ENCODE peak calls at places on chromosomes 16 and 17, in eight cellular contexts. S, Z, G, D, F, L, H and E are unnamed samples.

GRCh38 chr16:48231675-48232214 is 12.4 kb upstream of the LONP2 start:
- DNase-seq in S (peak), Z (no peak), G (no peak), D (peak), F (no peak), L (peak), H (peak), E (no peak)

GRCh38 chr16:49827806-49828428 is 28.0 kb downstream of the ZNF423 start:
- DNase-seq in S (no peak), Z (no peak), G (no peak), D (no peak), F (no peak), L (peak), H (no peak), E (no peak)

GRCh38 chr17:17774009-17774881 is 62.5 kb downstream of the SREBF1 start:
- DNase-seq in S (no peak), Z (no peak), G (no peak), D (no peak), F (no peak), L (peak), H (no peak), E (no peak)

GRCh38 chr17:65867014-65867413 is 305.6 kb upstream of the AXIN2 start:
- DNase-seq in S (no peak), Z (no peak), G (no peak), D (no peak), F (no peak), L (no peak), H (no peak), E (no peak)

GRCh38 chr16:55057866-55058265 is 127.2 kb downstream of the IRX5 start:
- DNase-seq in S (no peak), Z (no peak), G (no peak), D (no peak), F (no peak), L (no peak), H (no peak), E (no peak)

GRCh38 chr16:56911771-56912541 is 20.0 kb upstream of the HERPUD1 start:
- DNase-seq in S (peak), Z (no peak), G (no peak), D (no peak), F (no peak), L (peak), H (no peak), E (no peak)

GRCh38 chr16:23893976-23894375 is 58.2 kb downstream of the PRKCB start:
- DNase-seq in S (no peak), Z (no peak), G (no peak), D (no peak), F (no peak), L (no peak), H (no peak), E (no peak)

GRCh38 chr17:72590882-72591499 is 470.2 kb downstream of the SOX9 start:
- DNase-seq in S (no peak), Z (no peak), G (no peak), D (no peak), F (no peak), L (no peak), H (no peak), E (no peak)

GRCh38 chr17:76687278-76688164 is 23.2 kb downstream of the MXRA7 start:
- DNase-seq in S (no peak), Z (no peak), G (no peak), D (no peak), F (no peak), L (peak), H (no peak), E (no peak)

GRCh38 chr16:27439273-27440018 is 37.5 kb downstream of the IL21R start:
- DNase-seq in S (no peak), Z (no peak), G (no peak), D (no peak), F (no peak), L (no peak), H (peak), E (no peak)

GRCh38 chr17:77214743-77215142 is 74.0 kb downstream of the SEC14L1 start:
- DNase-seq in S (peak), Z (no peak), G (no peak), D (peak), F (no peak), L (peak), H (peak), E (no peak)

GRCh38 chr17:7219812-7220592 is at the start of the genes ACADVL and DLG4:
- DNase-seq in S (peak), Z (no peak), G (peak), D (no peak), F (peak), L (peak), H (peak), E (peak)

GRCh38 chr17:40557531-40558299 is 7.6 kb downstream of the CCR7 start:
- DNase-seq in S (no peak), Z (no peak), G (no peak), D (no peak), F (no peak), L (peak), H (peak), E (no peak)

GRCh38 chr17:65557349-65558310 is 3.8 kb downstream of the AXIN2 start:
- DNase-seq in S (no peak), Z (peak), G (no peak), D (no peak), F (no peak), L (peak), H (peak), E (no peak)

GRCh38 chr16:83973581-83974385 is 5.7 kb downstream of the NECAB2 start:
- DNase-seq in S (no peak), Z (no peak), G (no peak), D (no peak), F (no peak), L (no peak), H (no peak), E (no peak)

GRCh38 chr16:24255446-24256352 is at the start of gene CACNG3:
- DNase-seq in S (peak), Z (no peak), G (peak), D (peak), F (peak), L (no peak), H (peak), E (no peak)

GRCh38 chr16:85369741-85370528 is 243.2 kb upstream of the GSE1 start:
- DNase-seq in S (peak), Z (no peak), G (peak), D (no peak), F (peak), L (peak), H (peak), E (no peak)

GRCh38 chr17:75565066-75565465 is 22.5 kb upstream of the MYO15B start:
- DNase-seq in S (no peak), Z (peak), G (no peak), D (no peak), F (no peak), L (peak), H (no peak), E (no peak)

GRCh38 chr16:55055262-55055661 is 124.6 kb downstream of the IRX5 start:
- DNase-seq in S (no peak), Z (no peak), G (no peak), D (peak), F (no peak), L (no peak), H (no peak), E (no peak)

GRCh38 chr17:3593384-3593783 is 15.8 kb downstream of the TRPV1 start:
- DNase-seq in S (no peak), Z (no peak), G (no peak), D (no peak), F (no peak), L (no peak), H (no peak), E (no peak)

GRCh38 chr17:7261377-7262191 is 694 bp downstream of the CLDN7 start:
- DNase-seq in S (no peak), Z (no peak), G (no peak), D (no peak), F (no peak), L (no peak), H (peak), E (no peak)

GRCh38 chr16:85924675-85925074 is 25.7 kb downstream of the IRF8 start:
- DNase-seq in S (no peak), Z (no peak), G (no peak), D (no peak), F (no peak), L (peak), H (peak), E (no peak)

GRCh38 chr16:56769674-56770073 is 39.7 kb downstream of the NUP93 start:
- DNase-seq in S (no peak), Z (no peak), G (no peak), D (no peak), F (no peak), L (no peak), H (no peak), E (no peak)

GRCh38 chr16:49498241-49499017 is 124.8 kb downstream of the C16orf78 start:
- DNase-seq in S (no peak), Z (no peak), G (no peak), D (no peak), F (no peak), L (no peak), H (no peak), E (peak)

GRCh38 chr16:89104303-89104702 is 10.7 kb downstream of the ACSF3 start:
- DNase-seq in S (no peak), Z (no peak), G (no peak), D (no peak), F (no peak), L (no peak), H (no peak), E (no peak)

GRCh38 chr16:27174798-27175197 is 28.5 kb upstream of the KDM8 start:
- DNase-seq in S (no peak), Z (no peak), G (no peak), D (no peak), F (no peak), L (peak), H (no peak), E (no peak)

GRCh38 chr16:89490386-89491237 is at the start of gene ANKRD11:
- DNase-seq in S (peak), Z (peak), G (peak), D (peak), F (peak), L (peak), H (peak), E (peak)

GRCh38 chr16:19563377-19563776 is 7.9 kb downstream of the VPS35L start:
- DNase-seq in S (no peak), Z (no peak), G (no peak), D (no peak), F (no peak), L (no peak), H (no peak), E (no peak)